ENCODE peak calls at places on chromosomes 13 and 19, in four cellular contexts. One of them, this sample, is unnamed.
A peak's percentile ranks its signal among the peaks of the same experiment; 100 is the strongest.

GRCh38 chr19:45976180-45976579 is 2.5 kb upstream of the NOVA2 start:
- DNase-seq in H1: no peak
- DNase-seq in suprapubic skin: no peak
- DNase-seq in right lobe of liver: no peak
- DNase-seq in this sample: no peak

GRCh38 chr13:42946927-42947326 is 45.1 kb downstream of the EPSTI1 start:
- DNase-seq in suprapubic skin: no peak
- DNase-seq in H1: no peak
- DNase-seq in right lobe of liver: no peak
- DNase-seq in this sample: no peak

GRCh38 chr19:50204811-50205675 is 1.6 kb downstream of the MYH14 start:
- DNase-seq in suprapubic skin: no peak
- DNase-seq in right lobe of liver: peak; percentile 96
- DNase-seq in H1: peak; percentile 93
- DNase-seq in this sample: peak; percentile 31

GRCh38 chr19:6828698-6829633 is 56.5 kb downstream of the VAV1 start:
- DNase-seq in H1: no peak
- DNase-seq in right lobe of liver: no peak
- DNase-seq in suprapubic skin: no peak
- DNase-seq in this sample: peak; percentile 74

GRCh38 chr13:94479559-94480095 is at the start of gene DCT:
- DNase-seq in right lobe of liver: no peak
- DNase-seq in H1: no peak
- DNase-seq in suprapubic skin: no peak
- DNase-seq in this sample: no peak

GRCh38 chr19:33299061-33299665 is 3.2 kb downstream of the CEBPA start:
- DNase-seq in H1: no peak
- DNase-seq in right lobe of liver: peak; percentile 55
- DNase-seq in suprapubic skin: no peak
- DNase-seq in this sample: no peak

GRCh38 chr19:12815088-12815487 is 8.7 kb downstream of the RNASEH2A start:
- DNase-seq in suprapubic skin: no peak
- DNase-seq in right lobe of liver: no peak
- DNase-seq in H1: no peak
- DNase-seq in this sample: no peak

GRCh38 chr19:22622020-22622419 is 12.1 kb upstream of the ZNF492 start:
- DNase-seq in right lobe of liver: peak; percentile 1
- DNase-seq in suprapubic skin: peak; percentile 54
- DNase-seq in H1: no peak
- DNase-seq in this sample: peak; percentile 8

GRCh38 chr13:63455938-63456337 is 2040.3 kb upstream of the PCDH20 start:
- DNase-seq in suprapubic skin: no peak
- DNase-seq in H1: no peak
- DNase-seq in right lobe of liver: no peak
- DNase-seq in this sample: no peak

GRCh38 chr19:49512970-49513745 is 697 bp downstream of the FCGRT start:
- DNase-seq in suprapubic skin: no peak
- DNase-seq in right lobe of liver: peak; percentile 82
- DNase-seq in H1: peak; percentile 81
- DNase-seq in this sample: peak; percentile 93

GRCh38 chr19:30255783-30256509 is 116.2 kb upstream of the ZNF536 start:
- DNase-seq in suprapubic skin: no peak
- DNase-seq in right lobe of liver: no peak
- DNase-seq in H1: no peak
- DNase-seq in this sample: peak; percentile 23

GRCh38 chr19:13778398-13778797 is 4.1 kb downstream of the C19orf53 start:
- DNase-seq in suprapubic skin: no peak
- DNase-seq in H1: no peak
- DNase-seq in right lobe of liver: no peak
- DNase-seq in this sample: no peak

GRCh38 chr13:95226932-95227718 is 74.1 kb downstream of the ABCC4 start:
- DNase-seq in suprapubic skin: no peak
- DNase-seq in H1: no peak
- DNase-seq in right lobe of liver: no peak
- DNase-seq in this sample: no peak

GRCh38 chr13:26247011-26247410 is 6.9 kb upstream of the CDK8 start:
- DNase-seq in suprapubic skin: no peak
- DNase-seq in H1: no peak
- DNase-seq in right lobe of liver: no peak
- DNase-seq in this sample: no peak

GRCh38 chr19:14440049-14440448 is 6.9 kb downstream of the PKN1 start:
- DNase-seq in suprapubic skin: peak; percentile 91
- DNase-seq in right lobe of liver: peak; percentile 75
- DNase-seq in H1: no peak
- DNase-seq in this sample: peak; percentile 93

GRCh38 chr19:45186509-45187334 is 8.1 kb downstream of the BLOC1S3 start:
- DNase-seq in suprapubic skin: no peak
- DNase-seq in right lobe of liver: no peak
- DNase-seq in H1: no peak
- DNase-seq in this sample: no peak

GRCh38 chr19:16654621-16655020 is 5.3 kb downstream of the SMIM7 start:
- DNase-seq in H1: no peak
- DNase-seq in suprapubic skin: no peak
- DNase-seq in right lobe of liver: no peak
- DNase-seq in this sample: no peak

GRCh38 chr19:46716672-46717033 is 261 bp downstream of the PRKD2 start:
- DNase-seq in H1: no peak
- DNase-seq in suprapubic skin: no peak
- DNase-seq in right lobe of liver: no peak
- DNase-seq in this sample: no peak

GRCh38 chr13:91922969-91923592 is 524.7 kb downstream of the GPC5 start:
- DNase-seq in right lobe of liver: no peak
- DNase-seq in suprapubic skin: no peak
- DNase-seq in H1: no peak
- DNase-seq in this sample: no peak

GRCh38 chr13:33642374-33643065 is 175.4 kb upstream of the RFC3 start:
- DNase-seq in right lobe of liver: peak; percentile 64
- DNase-seq in H1: no peak
- DNase-seq in suprapubic skin: no peak
- DNase-seq in this sample: peak; percentile 46

GRCh38 chr19:35114656-35115537 is 726 bp upstream of the FXYD3 start:
- DNase-seq in right lobe of liver: no peak
- DNase-seq in H1: peak; percentile 99
- DNase-seq in suprapubic skin: no peak
- DNase-seq in this sample: peak; percentile 82

GRCh38 chr19:39230096-39230764 is 14.6 kb downstream of the IFNL3 start:
- DNase-seq in suprapubic skin: no peak
- DNase-seq in H1: no peak
- DNase-seq in right lobe of liver: no peak
- DNase-seq in this sample: no peak

GRCh38 chr13:87677334-87678234 is 6.4 kb downstream of the SLITRK5 start:
- DNase-seq in suprapubic skin: no peak
- DNase-seq in right lobe of liver: peak; percentile 41
- DNase-seq in H1: peak; percentile 73
- DNase-seq in this sample: no peak

GRCh38 chr19:39405930-39406655 is 554 bp upstream of the ZFP36 start:
- DNase-seq in suprapubic skin: no peak
- DNase-seq in right lobe of liver: no peak
- DNase-seq in H1: peak; percentile 83
- DNase-seq in this sample: no peak

GRCh38 chr19:3721131-3721899 is 13.1 kb downstream of the TJP3 start:
- DNase-seq in suprapubic skin: peak; percentile 88
- DNase-seq in H1: peak; percentile 100
- DNase-seq in right lobe of liver: peak; percentile 77
- DNase-seq in this sample: peak; percentile 69

GRCh38 chr13:79658333-79658975 is 177.5 kb downstream of the NDFIP2 start:
- DNase-seq in right lobe of liver: no peak
- DNase-seq in H1: no peak
- DNase-seq in suprapubic skin: no peak
- DNase-seq in this sample: no peak

GRCh38 chr13:49633687-49634086 is 5.4 kb downstream of the ARL11 start:
- DNase-seq in H1: no peak
- DNase-seq in right lobe of liver: no peak
- DNase-seq in suprapubic skin: no peak
- DNase-seq in this sample: peak; percentile 26

GRCh38 chr19:42176649-42176989 is 40.9 kb downstream of the DEDD2 start:
- DNase-seq in right lobe of liver: no peak
- DNase-seq in H1: peak; percentile 67
- DNase-seq in suprapubic skin: no peak
- DNase-seq in this sample: no peak

DNA sequence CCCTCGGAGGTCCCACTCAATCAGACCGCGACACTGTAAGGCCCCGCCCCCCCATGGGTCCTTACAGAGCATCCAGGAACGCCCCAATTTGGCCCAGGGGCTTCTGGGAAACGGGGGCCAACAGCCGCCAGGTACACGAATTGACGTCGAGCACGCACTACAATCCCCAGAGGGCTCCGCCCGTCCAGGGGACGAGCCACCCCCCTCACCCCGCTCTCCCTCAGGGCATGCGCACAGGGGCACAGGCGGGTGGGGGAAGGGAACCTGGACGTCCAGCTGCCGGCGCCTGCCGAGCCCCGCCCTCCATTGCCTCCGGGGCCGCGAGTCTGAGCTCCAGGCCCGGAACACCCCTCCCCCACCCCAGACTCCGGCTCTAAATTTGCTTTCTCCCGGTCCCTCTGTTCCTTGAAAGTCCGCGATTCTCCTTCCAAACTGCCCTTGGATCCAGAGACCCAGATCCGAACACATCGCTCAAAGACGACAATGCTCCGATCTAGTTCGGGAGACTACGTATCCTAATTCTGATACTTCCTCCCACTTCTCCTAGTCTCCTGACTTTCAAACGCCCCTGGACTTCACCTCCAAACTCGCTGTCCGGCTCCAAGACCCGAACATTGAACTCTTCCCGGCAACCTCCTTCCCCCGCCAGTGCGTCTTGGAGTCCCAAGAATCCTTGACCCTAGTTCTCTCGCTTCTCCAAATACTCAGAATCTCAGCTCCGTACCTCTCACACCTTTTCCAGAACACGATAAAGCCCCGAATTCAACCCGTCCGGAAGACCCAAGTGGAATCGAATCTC is 805 bp downstream of the SERTAD3 start:
- DNase-seq in right lobe of liver: peak; percentile 100
- DNase-seq in H1: peak; percentile 97
- DNase-seq in suprapubic skin: peak; percentile 100
- DNase-seq in this sample: peak; percentile 100
- TF ChIP-seq POLR2A in right lobe of liver: peak; percentile 51
- TF ChIP-seq POLR2A in H1: peak; percentile 10
- TF ChIP-seq POLR2A in suprapubic skin: no peak
- TF ChIP-seq POLR2A in this sample: no peak

GRCh38 chr13:31851201-31851600 is 111.9 kb downstream of the RXFP2 start:
- DNase-seq in right lobe of liver: no peak
- DNase-seq in H1: no peak
- DNase-seq in suprapubic skin: no peak
- DNase-seq in this sample: no peak
- H3K4me3 ChIP-seq in right lobe of liver: no peak overlapping the region
- H3K4me3 ChIP-seq in H1: no peak overlapping the region
- H3K4me3 ChIP-seq in suprapubic skin: no peak overlapping the region
- H3K4me3 ChIP-seq in this sample: no peak overlapping the region

GRCh38 chr13:113404723-113405471 is 41.0 kb upstream of the GRTP1 start:
- DNase-seq in H1: no peak
- DNase-seq in right lobe of liver: peak; percentile 41
- DNase-seq in suprapubic skin: peak; percentile 79
- DNase-seq in this sample: peak; percentile 82
- TF ChIP-seq POLR2A in H1: no peak
- TF ChIP-seq POLR2A in right lobe of liver: no peak
- TF ChIP-seq POLR2A in suprapubic skin: no peak
- TF ChIP-seq POLR2A in this sample: no peak

GRCh38 chr19:18670313-18670712 is 13.2 kb upstream of the CRTC1 start:
- DNase-seq in right lobe of liver: no peak
- DNase-seq in suprapubic skin: no peak
- DNase-seq in H1: no peak
- DNase-seq in this sample: no peak
- H3K4me3 ChIP-seq in right lobe of liver: no peak overlapping the region
- H3K4me3 ChIP-seq in suprapubic skin: no peak overlapping the region
- H3K4me3 ChIP-seq in H1: no peak overlapping the region
- H3K4me3 ChIP-seq in this sample: no peak overlapping the region

GRCh38 chr13:28346136-28346535 is 148.8 kb downstream of the FLT1 start:
- DNase-seq in suprapubic skin: no peak
- DNase-seq in H1: no peak
- DNase-seq in right lobe of liver: no peak
- DNase-seq in this sample: no peak

GRCh38 chr13:28347456-28348371 is 147.2 kb downstream of the FLT1 start:
- DNase-seq in H1: no peak
- DNase-seq in right lobe of liver: no peak
- DNase-seq in suprapubic skin: no peak
- DNase-seq in this sample: no peak

GRCh38 chr13:28349901-28350654 is 144.8 kb downstream of the FLT1 start:
- DNase-seq in right lobe of liver: no peak
- DNase-seq in suprapubic skin: no peak
- DNase-seq in H1: no peak
- DNase-seq in this sample: no peak

GRCh38 chr13:28353679-28354078 is 141.2 kb downstream of the FLT1 start:
- DNase-seq in H1: no peak
- DNase-seq in right lobe of liver: no peak
- DNase-seq in suprapubic skin: no peak
- DNase-seq in this sample: no peak

GRCh38 chr13:28349371-28349770 is 145.6 kb downstream of the FLT1 start:
- DNase-seq in H1: no peak
- DNase-seq in suprapubic skin: no peak
- DNase-seq in right lobe of liver: no peak
- DNase-seq in this sample: no peak
- TF ChIP-seq POLR2A in H1: no peak
- TF ChIP-seq POLR2A in suprapubic skin: no peak
- TF ChIP-seq POLR2A in right lobe of liver: no peak
- TF ChIP-seq POLR2A in this sample: no peak

DNA sequence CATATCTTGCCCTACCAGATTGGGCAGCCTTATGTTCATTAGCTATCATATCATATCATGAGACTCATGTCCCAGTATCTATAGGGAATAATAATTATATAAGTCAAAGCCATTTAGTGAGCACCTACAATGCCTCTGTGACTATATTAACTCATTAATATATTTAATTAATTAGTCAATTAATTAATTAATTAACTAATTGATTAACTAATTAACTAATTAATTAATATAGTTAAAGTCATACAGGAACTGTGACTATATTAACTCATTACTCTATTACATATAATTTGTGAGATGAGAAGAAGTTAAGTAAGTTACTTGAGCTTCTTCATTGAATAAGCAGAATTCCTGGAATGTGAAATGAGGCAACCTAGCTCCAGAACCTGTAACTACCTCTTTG is 588.3 kb upstream of the SLITRK1 start:
- DNase-seq in right lobe of liver: no peak
- DNase-seq in suprapubic skin: no peak
- DNase-seq in H1: no peak
- DNase-seq in this sample: no peak
- H3K4me3 ChIP-seq in right lobe of liver: no peak overlapping the region
- H3K4me3 ChIP-seq in suprapubic skin: no peak overlapping the region
- H3K4me3 ChIP-seq in H1: no peak overlapping the region
- H3K4me3 ChIP-seq in this sample: no peak overlapping the region